ENCODE peak calls at places on chromosomes 12 and 14, in eight cellular contexts. W, N, K, C, D, E, U and V are unnamed samples.

GRCh38 chr14:91897121-91897701 is 29.9 kb upstream of the TC2N start:
- DNase-seq in W (peak; percentile 80), N (peak; percentile 91), K (peak; percentile 58), C (peak; percentile 68), D (peak; percentile 82), E (no peak), U (peak; percentile 63), V (no peak)

GRCh38 chr12:64665506-64665905 is 55.2 kb downstream of the RASSF3 start:
- DNase-seq in W (no peak), N (no peak), K (no peak), C (no peak), D (no peak), E (peak; percentile 62), U (no peak), V (no peak)

GRCh38 chr14:34051966-34052657 is 101.2 kb upstream of the EGLN3 start:
- DNase-seq in W (no peak), N (no peak), K (no peak), C (no peak), D (no peak), E (peak; percentile 76), U (peak; percentile 63), V (no peak)

GRCh38 chr14:90382491-90383125 is 14.2 kb upstream of the CALM1 start:
- DNase-seq in W (peak; percentile 69), N (peak; percentile 94), K (peak; percentile 59), C (peak; percentile 79), D (peak; percentile 60), E (no peak), U (peak; percentile 82), V (peak; percentile 67)

GRCh38 chr14:53509227-53509822 is 356.2 kb upstream of the DDHD1 start:
- DNase-seq in W (no peak), N (peak; percentile 88), K (peak; percentile 18), C (peak; percentile 92), D (no peak), E (no peak), U (peak; percentile 77), V (peak; percentile 63)

GRCh38 chr12:40208707-40209106 is 16.1 kb upstream of the LRRK2 start:
- DNase-seq in W (no peak), N (no peak), K (no peak), C (no peak), D (no peak), E (no peak), U (no peak), V (no peak)

GRCh38 chr14:90870950-90871604 is 54.8 kb upstream of the TTC7B start:
- DNase-seq in W (no peak), N (no peak), K (no peak), C (peak; percentile 6), D (no peak), E (no peak), U (no peak), V (no peak)

GRCh38 chr12:80352476-80352875 is 91.6 kb upstream of the PTPRQ start:
- DNase-seq in W (no peak), N (no peak), K (no peak), C (peak; percentile 4), D (no peak), E (no peak), U (no peak), V (no peak)

GRCh38 chr14:23326491-23327332 is 5.5 kb downstream of the PABPN1 start:
- DNase-seq in W (no peak), N (no peak), K (no peak), C (no peak), D (no peak), E (no peak), U (no peak), V (no peak)

GRCh38 chr14:23024612-23025075 is 10.1 kb downstream of the PSMB5 start:
- DNase-seq in W (no peak), N (no peak), K (no peak), C (no peak), D (no peak), E (no peak), U (no peak), V (no peak)

GRCh38 chr12:43988838-43989560 is 153.1 kb downstream of the TMEM117 start:
- DNase-seq in W (no peak), N (no peak), K (no peak), C (peak; percentile 55), D (no peak), E (peak; percentile 17), U (no peak), V (no peak)

GRCh38 chr12:112987561-112987960 is 9.2 kb downstream of the OAS2 start:
- DNase-seq in W (no peak), N (no peak), K (no peak), C (no peak), D (no peak), E (no peak), U (no peak), V (no peak)

GRCh38 chr14:54728700-54729527 is 162.0 kb downstream of the SAMD4A start:
- DNase-seq in W (no peak), N (no peak), K (no peak), C (peak; percentile 49), D (no peak), E (no peak), U (no peak), V (no peak)
- H3K4me3 ChIP-seq in W (no peak overlapping the region), N (no peak overlapping the region), K (no peak overlapping the region), C (no peak overlapping the region), D (no peak overlapping the region), E (no peak overlapping the region), U (no peak overlapping the region), V (no peak overlapping the region)

GRCh38 chr12:101407438-101408345 is at the start of gene ARL1:
- DNase-seq in W (peak; percentile 87), N (peak; percentile 91), K (peak; percentile 68), C (peak; percentile 89), D (peak; percentile 86), E (peak; percentile 63), U (peak; percentile 85), V (peak; percentile 82)
- TF ChIP-seq POLR2A in W (no peak), N (peak; percentile 33), K (peak; percentile 27), C (peak; percentile 83), D (peak; percentile 64), E (peak; percentile 90), U (peak; percentile 43), V (peak; percentile 41)

GRCh38 chr12:109255377-109255776 is 53.7 kb downstream of the FOXN4 start:
- DNase-seq in W (no peak), N (peak; percentile 53), K (no peak), C (peak; percentile 21), D (no peak), E (no peak), U (no peak), V (no peak)
- TF ChIP-seq CTCF in W (no peak), N (no peak), K (no peak), C (peak; percentile 33), D (no peak), E (peak; percentile 8), U (no peak), V (no peak)

GRCh38 chr14:102819790-102820330 is 42.6 kb downstream of the TRAF3 start:
- DNase-seq in W (no peak), N (no peak), K (no peak), C (peak; percentile 31), D (no peak), E (no peak), U (no peak), V (no peak)
- H3K4me3 ChIP-seq in W (no peak overlapping the region), N (no peak overlapping the region), K (no peak overlapping the region), C (no peak overlapping the region), D (no peak overlapping the region), E (peak overlapping the region; percentile 58), U (no peak overlapping the region), V (no peak overlapping the region)